ENCODE peak calls at places on chromosomes 2 and 18, in ten cellular contexts. E, B, R, M, C, F, G, H, D and Z are unnamed samples.

GRCh38 chr2:10537522-10538195 is 89.5 kb upstream of the ODC1 start:
- DNase-seq in E (no peak), B (no peak), R (no peak), M (no peak), C (peak; percentile 34), F (no peak), G (peak; percentile 61), H (no peak), D (no peak), Z (no peak)

GRCh38 chr2:190717764-190718651 is 69.1 kb downstream of the NAB1 start:
- DNase-seq in E (no peak), B (no peak), R (no peak), M (no peak), C (no peak), F (no peak), G (no peak), H (no peak), D (no peak), Z (peak; percentile 20)

GRCh38 chr2:115299207-115299606 is 856.8 kb downstream of the DPP10 start:
- DNase-seq in E (no peak), B (no peak), R (no peak), M (no peak), C (no peak), F (no peak), G (no peak), H (no peak), D (no peak), Z (no peak)

GRCh38 chr2:55887906-55888625 is 35.5 kb downstream of the EFEMP1 start:
- DNase-seq in E (no peak), B (peak; percentile 12), R (no peak), M (peak; percentile 63), C (no peak), F (no peak), G (no peak), H (no peak), D (no peak), Z (no peak)

GRCh38 chr2:215698566-215698965 is 262.7 kb upstream of the FN1 start:
- DNase-seq in E (no peak), B (no peak), R (no peak), M (peak; percentile 87), C (no peak), F (no peak), G (no peak), H (no peak), D (no peak), Z (peak; percentile 40)

GRCh38 chr2:181985632-181986205 is at the start of gene PPP1R1C:
- DNase-seq in E (no peak), B (no peak), R (no peak), M (no peak), C (no peak), F (no peak), G (no peak), H (no peak), D (no peak), Z (no peak)

GRCh38 chr2:32383858-32384257 is 27.0 kb downstream of the BIRC6 start:
- DNase-seq in E (no peak), B (no peak), R (no peak), M (no peak), C (no peak), F (no peak), G (no peak), H (no peak), D (no peak), Z (no peak)

GRCh38 chr2:65850695-65851094 is 418.3 kb upstream of the SPRED2 start:
- DNase-seq in E (no peak), B (no peak), R (no peak), M (no peak), C (no peak), F (no peak), G (no peak), H (no peak), D (no peak), Z (no peak)

GRCh38 chr2:102082591-102083586 is 59.7 kb upstream of the IL1R1 start:
- DNase-seq in E (no peak), B (no peak), R (no peak), M (no peak), C (peak; percentile 36), F (peak; percentile 75), G (no peak), H (no peak), D (no peak), Z (no peak)

GRCh38 chr2:163877316-163877715 is 141.5 kb upstream of the FIGN start:
- DNase-seq in E (no peak), B (no peak), R (no peak), M (no peak), C (no peak), F (peak; percentile 15), G (no peak), H (no peak), D (no peak), Z (peak; percentile 49)

GRCh38 chr2:236755278-236755840 is 185.7 kb downstream of the ACKR3 start:
- DNase-seq in E (no peak), B (no peak), R (no peak), M (no peak), C (no peak), F (no peak), G (no peak), H (no peak), D (no peak), Z (no peak)

GRCh38 chr2:203875471-203875870 is 7.9 kb downstream of the CTLA4 start:
- DNase-seq in E (no peak), B (no peak), R (no peak), M (no peak), C (no peak), F (no peak), G (no peak), H (no peak), D (no peak), Z (no peak)

GRCh38 chr2:204453730-204454167 is 91.5 kb upstream of the PARD3B start:
- DNase-seq in E (peak; percentile 60), B (peak; percentile 14), R (peak; percentile 46), M (no peak), C (no peak), F (peak; percentile 9), G (peak; percentile 76), H (peak; percentile 61), D (no peak), Z (peak; percentile 80)

DNA sequence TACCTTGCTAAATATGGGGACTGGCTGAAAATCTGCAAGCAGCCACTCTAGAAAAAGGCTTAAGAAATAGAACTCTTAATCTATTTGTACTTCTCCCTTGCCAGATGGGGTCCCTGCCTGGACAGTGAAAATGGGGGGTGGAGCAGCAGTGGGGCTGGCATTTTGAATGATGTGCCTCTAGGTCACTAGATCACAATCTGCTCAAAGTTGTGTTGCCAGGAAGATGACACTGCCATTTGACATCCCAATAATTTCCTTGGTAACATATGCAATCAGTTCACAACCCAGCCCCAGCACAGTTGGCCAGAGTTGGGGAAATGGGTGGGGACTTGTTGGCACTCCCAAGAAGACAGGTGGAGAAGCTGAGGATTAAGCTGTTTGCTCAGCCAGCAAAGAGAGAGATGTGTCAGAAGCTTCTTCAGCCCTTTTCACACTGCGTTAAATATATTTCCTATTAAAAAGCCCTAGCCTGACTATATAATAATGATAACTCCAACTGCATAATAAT is 558.3 kb upstream of the KLHL29 start:
- DNase-seq in E (no peak), B (no peak), R (no peak), M (no peak), C (no peak), F (no peak), G (no peak), H (no peak), D (no peak), Z (no peak)
- H3K9me3 ChIP-seq in E (no peaks in the 10 kb centered on the region), B (no peaks in the 10 kb centered on the region), R (no peaks in the 10 kb centered on the region), M (peaks cover 14% of the 10 kb centered on the region), C (no peaks in the 10 kb centered on the region), F (no peaks in the 10 kb centered on the region), G (no peaks in the 10 kb centered on the region), H (no peaks in the 10 kb centered on the region), D (no peaks in the 10 kb centered on the region), Z (peaks cover 2% of the 10 kb centered on the region)

DNA sequence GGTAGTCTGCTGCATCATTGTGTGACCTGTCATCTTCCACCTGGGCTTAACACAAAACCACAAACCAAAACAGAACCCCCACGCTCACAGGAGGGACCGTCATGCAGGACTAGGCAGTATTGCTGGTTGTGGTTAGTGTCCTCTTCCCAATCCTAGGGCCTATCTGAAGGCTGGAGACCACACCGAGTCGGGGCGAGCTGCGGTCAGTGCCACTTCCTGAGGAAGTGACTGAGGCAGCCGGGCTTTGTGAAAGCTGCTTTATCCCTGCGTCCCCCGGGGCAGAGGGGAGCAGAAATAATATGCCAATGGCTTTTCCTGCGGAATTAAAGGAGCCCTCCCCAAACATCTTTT is 22.9 kb downstream of the ZNF532 start:
- DNase-seq in E (no peak), B (peak; percentile 63), R (peak; percentile 56), M (no peak), C (no peak), F (peak; percentile 68), G (peak; percentile 86), H (peak; percentile 50), D (peak; percentile 57), Z (peak; percentile 98)
- H3K4me3 ChIP-seq in E (no peak overlapping the region), B (no peak overlapping the region), R (peak overlapping the region; percentile 3), M (no peak overlapping the region), C (no peak overlapping the region), F (no peak overlapping the region), G (peak overlapping the region; percentile 37), H (no peak overlapping the region), D (peak overlapping the region; percentile 43), Z (no peak overlapping the region)

GRCh38 chr2:127217470-127218325 is 2.4 kb downstream of the CYP27C1 start:
- DNase-seq in E (no peak), B (no peak), R (no peak), M (no peak), C (no peak), F (no peak), G (peak; percentile 85), H (no peak), D (no peak), Z (peak; percentile 75)

GRCh38 chr2:127219716-127220090 is 396 bp downstream of the CYP27C1 start:
- DNase-seq in E (peak; percentile 89), B (peak; percentile 27), R (peak; percentile 44), M (no peak), C (no peak), F (no peak), G (peak; percentile 78), H (no peak), D (no peak), Z (no peak)

GRCh38 chr2:127218843-127219715 is 1.0 kb downstream of the CYP27C1 start:
- DNase-seq in E (peak; percentile 80), B (no peak), R (no peak), M (no peak), C (no peak), F (no peak), G (peak; percentile 74), H (no peak), D (no peak), Z (no peak)

GRCh38 chr2:127220102-127220806 is at the start of gene CYP27C1:
- DNase-seq in E (peak; percentile 85), B (no peak), R (peak; percentile 40), M (no peak), C (no peak), F (no peak), G (no peak), H (no peak), D (no peak), Z (no peak)

GRCh38 chr2:127220807-127221527 is 868 bp upstream of the CYP27C1 start:
- DNase-seq in E (no peak), B (no peak), R (no peak), M (no peak), C (no peak), F (no peak), G (no peak), H (no peak), D (no peak), Z (no peak)
- H3K9me3 ChIP-seq in E (no peaks in the 10 kb centered on the region), B (peaks cover 4% of the 10 kb centered on the region), R (no peaks in the 10 kb centered on the region), M (peaks cover 7% of the 10 kb centered on the region), C (no peaks in the 10 kb centered on the region), F (no peaks in the 10 kb centered on the region), G (no peaks in the 10 kb centered on the region), H (no peaks in the 10 kb centered on the region), D (no peaks in the 10 kb centered on the region), Z (no peaks in the 10 kb centered on the region)

GRCh38 chr18:36655894-36656293 is 172.9 kb downstream of the TPGS2 start:
- DNase-seq in E (no peak), B (no peak), R (no peak), M (no peak), C (no peak), F (no peak), G (no peak), H (no peak), D (no peak), Z (no peak)
- H3K4me3 ChIP-seq in E (no peak overlapping the region), B (no peak overlapping the region), R (no peak overlapping the region), M (no peak overlapping the region), C (no peak overlapping the region), F (no peak overlapping the region), G (no peak overlapping the region), H (no peak overlapping the region), D (no peak overlapping the region), Z (no peak overlapping the region)